ENCODE peak calls at places on chromosomes 12 and 14, in eight cellular contexts. One of them, this sample, is unnamed. For H3K4me1, the result is how much of the 10 kb centered on the place peaks cover.

GRCh38 chr12:5973461-5974115 is 28.5 kb upstream of the ANO2 start:
- DNase-seq in adrenal gland: no peak
- DNase-seq in aorta: no peak
- DNase-seq in H1: no peak
- DNase-seq in IMR-90: no peak
- DNase-seq in CD4-positive, CD25-positive, alpha-beta regulatory T cell: no peak
- DNase-seq in mammary epithelial cell: no peak
- DNase-seq in A549: no peak
- DNase-seq in this sample: no peak

GRCh38 chr14:80634106-80634758 is 307.3 kb downstream of the CEP128 start:
- DNase-seq in adrenal gland: no peak
- DNase-seq in aorta: no peak
- DNase-seq in H1: no peak
- DNase-seq in IMR-90: no peak
- DNase-seq in CD4-positive, CD25-positive, alpha-beta regulatory T cell: no peak
- DNase-seq in mammary epithelial cell: peak
- DNase-seq in A549: no peak
- DNase-seq in this sample: no peak

GRCh38 chr12:110372056-110372425 is 31.5 kb downstream of the ANAPC7 start:
- DNase-seq in adrenal gland: peak
- DNase-seq in aorta: no peak
- DNase-seq in H1: no peak
- DNase-seq in IMR-90: no peak
- DNase-seq in CD4-positive, CD25-positive, alpha-beta regulatory T cell: no peak
- DNase-seq in mammary epithelial cell: no peak
- DNase-seq in A549: no peak
- DNase-seq in this sample: no peak

GRCh38 chr12:113099364-113099763 is 36.2 kb downstream of the RASAL1 start:
- DNase-seq in adrenal gland: no peak
- DNase-seq in aorta: peak
- DNase-seq in H1: no peak
- DNase-seq in IMR-90: no peak
- DNase-seq in CD4-positive, CD25-positive, alpha-beta regulatory T cell: no peak
- DNase-seq in mammary epithelial cell: no peak
- DNase-seq in A549: no peak
- DNase-seq in this sample: no peak

GRCh38 chr14:56759094-56759493 is 51.2 kb downstream of the OTX2 start:
- DNase-seq in adrenal gland: no peak
- DNase-seq in aorta: no peak
- DNase-seq in H1: no peak
- DNase-seq in IMR-90: no peak
- DNase-seq in CD4-positive, CD25-positive, alpha-beta regulatory T cell: no peak
- DNase-seq in mammary epithelial cell: no peak
- DNase-seq in A549: no peak
- DNase-seq in this sample: no peak

GRCh38 chr12:131437706-131438210 is 273.1 kb upstream of the SFSWAP start:
- DNase-seq in adrenal gland: no peak
- DNase-seq in aorta: no peak
- DNase-seq in H1: no peak
- DNase-seq in IMR-90: no peak
- DNase-seq in CD4-positive, CD25-positive, alpha-beta regulatory T cell: no peak
- DNase-seq in mammary epithelial cell: no peak
- DNase-seq in A549: no peak
- DNase-seq in this sample: no peak

GRCh38 chr12:47017901-47018479 is 61.4 kb upstream of the PCED1B start:
- DNase-seq in adrenal gland: no peak
- DNase-seq in aorta: no peak
- DNase-seq in H1: no peak
- DNase-seq in IMR-90: peak
- DNase-seq in CD4-positive, CD25-positive, alpha-beta regulatory T cell: no peak
- DNase-seq in mammary epithelial cell: peak
- DNase-seq in A549: peak
- DNase-seq in this sample: no peak

GRCh38 chr12:25269701-25270100 is 19.0 kb upstream of the KRAS start:
- DNase-seq in adrenal gland: no peak
- DNase-seq in aorta: no peak
- DNase-seq in H1: no peak
- DNase-seq in IMR-90: no peak
- DNase-seq in CD4-positive, CD25-positive, alpha-beta regulatory T cell: no peak
- DNase-seq in mammary epithelial cell: no peak
- DNase-seq in A549: no peak
- DNase-seq in this sample: no peak

GRCh38 chr12:4817813-4818212 is 91.9 kb upstream of the KCNA1 start:
- DNase-seq in adrenal gland: no peak
- DNase-seq in aorta: no peak
- DNase-seq in H1: no peak
- DNase-seq in IMR-90: no peak
- DNase-seq in CD4-positive, CD25-positive, alpha-beta regulatory T cell: no peak
- DNase-seq in mammary epithelial cell: no peak
- DNase-seq in A549: no peak
- DNase-seq in this sample: no peak

GRCh38 chr12:806116-806805 is 53.9 kb downstream of the WNK1 start:
- DNase-seq in adrenal gland: no peak
- DNase-seq in aorta: no peak
- DNase-seq in H1: no peak
- DNase-seq in IMR-90: peak
- DNase-seq in CD4-positive, CD25-positive, alpha-beta regulatory T cell: no peak
- DNase-seq in mammary epithelial cell: no peak
- DNase-seq in A549: peak
- DNase-seq in this sample: no peak

GRCh38 chr12:107523760-107524558 is 161.6 kb upstream of the PWP1 start:
- DNase-seq in adrenal gland: no peak
- DNase-seq in aorta: no peak
- DNase-seq in H1: no peak
- DNase-seq in IMR-90: no peak
- DNase-seq in CD4-positive, CD25-positive, alpha-beta regulatory T cell: no peak
- DNase-seq in mammary epithelial cell: no peak
- DNase-seq in A549: no peak
- DNase-seq in this sample: no peak

GRCh38 chr12:121062391-121063045 is 23.5 kb upstream of the OASL start:
- DNase-seq in adrenal gland: no peak
- DNase-seq in aorta: no peak
- DNase-seq in H1: no peak
- DNase-seq in IMR-90: no peak
- DNase-seq in CD4-positive, CD25-positive, alpha-beta regulatory T cell: no peak
- DNase-seq in mammary epithelial cell: no peak
- DNase-seq in A549: no peak
- DNase-seq in this sample: no peak

GRCh38 chr14:53278602-53279506 is 125.7 kb upstream of the DDHD1 start:
- DNase-seq in adrenal gland: no peak
- DNase-seq in aorta: no peak
- DNase-seq in H1: no peak
- DNase-seq in IMR-90: peak
- DNase-seq in CD4-positive, CD25-positive, alpha-beta regulatory T cell: no peak
- DNase-seq in mammary epithelial cell: peak
- DNase-seq in A549: peak
- DNase-seq in this sample: no peak

GRCh38 chr12:124543052-124543590 is 24.3 kb downstream of the NCOR2 start:
- DNase-seq in adrenal gland: no peak
- DNase-seq in aorta: no peak
- DNase-seq in H1: no peak
- DNase-seq in IMR-90: no peak
- DNase-seq in CD4-positive, CD25-positive, alpha-beta regulatory T cell: no peak
- DNase-seq in mammary epithelial cell: no peak
- DNase-seq in A549: peak
- DNase-seq in this sample: no peak

GRCh38 chr12:119838781-119839180 is 38.3 kb downstream of the CIT start:
- DNase-seq in adrenal gland: no peak
- DNase-seq in aorta: no peak
- DNase-seq in H1: no peak
- DNase-seq in IMR-90: no peak
- DNase-seq in CD4-positive, CD25-positive, alpha-beta regulatory T cell: no peak
- DNase-seq in mammary epithelial cell: no peak
- DNase-seq in A549: no peak
- DNase-seq in this sample: no peak

GRCh38 chr12:126581655-126582054 is 1516.4 kb downstream of the AACS start:
- DNase-seq in adrenal gland: no peak
- DNase-seq in aorta: no peak
- DNase-seq in H1: no peak
- DNase-seq in IMR-90: no peak
- DNase-seq in CD4-positive, CD25-positive, alpha-beta regulatory T cell: no peak
- DNase-seq in mammary epithelial cell: no peak
- DNase-seq in A549: no peak
- DNase-seq in this sample: no peak

GRCh38 chr14:102226356-102227125 is 78.4 kb downstream of the MOK start:
- DNase-seq in adrenal gland: no peak
- DNase-seq in aorta: no peak
- DNase-seq in H1: no peak
- DNase-seq in IMR-90: no peak
- DNase-seq in CD4-positive, CD25-positive, alpha-beta regulatory T cell: no peak
- DNase-seq in mammary epithelial cell: no peak
- DNase-seq in A549: no peak
- DNase-seq in this sample: no peak

DNA sequence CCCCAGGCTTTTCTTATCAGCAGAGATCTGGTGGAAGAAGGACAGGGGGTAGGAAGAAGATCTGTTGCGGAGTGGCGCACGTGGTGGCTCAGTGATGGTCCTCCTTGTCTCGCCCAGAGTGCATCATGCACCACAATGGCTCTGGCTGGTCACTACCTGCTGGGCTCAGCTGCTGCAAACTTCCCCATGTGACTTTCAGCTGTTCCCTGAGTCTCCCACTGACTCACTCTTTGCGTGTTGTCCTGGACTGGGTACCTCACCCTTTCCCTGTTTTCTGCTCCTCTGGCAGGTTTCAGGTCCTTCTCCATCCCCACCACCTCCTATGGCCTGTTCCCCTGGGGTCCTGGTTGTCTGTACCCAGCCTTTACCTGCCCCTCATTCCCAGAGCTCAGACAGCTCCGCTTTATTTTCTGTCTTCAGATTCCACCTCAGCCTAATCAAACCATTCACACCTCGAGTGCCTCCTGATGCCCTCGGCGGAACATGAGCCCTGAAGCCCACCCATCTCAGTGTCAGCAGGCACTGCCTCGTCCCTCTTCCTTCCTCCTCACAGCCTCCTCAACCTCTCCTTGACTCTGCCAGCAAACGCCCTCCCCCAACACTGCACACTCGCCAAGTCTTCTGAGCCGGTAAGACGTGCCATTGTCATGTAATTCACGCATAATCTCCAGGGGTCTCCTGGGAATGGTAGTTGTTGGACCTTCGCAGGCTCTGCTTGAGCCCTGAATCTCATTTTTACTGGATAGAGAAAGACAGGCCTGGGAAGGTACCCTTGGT is 1.8 kb downstream of the C1R start:
- DNase-seq in adrenal gland: no peak
- DNase-seq in aorta: no peak
- DNase-seq in H1: no peak
- DNase-seq in IMR-90: peak
- DNase-seq in CD4-positive, CD25-positive, alpha-beta regulatory T cell: no peak
- DNase-seq in mammary epithelial cell: peak
- DNase-seq in A549: no peak
- DNase-seq in this sample: no peak
- H3K4me3 ChIP-seq in adrenal gland: no peak
- H3K4me3 ChIP-seq in aorta: no peak
- H3K4me3 ChIP-seq in H1: no peak
- H3K4me3 ChIP-seq in IMR-90: no peak
- H3K4me3 ChIP-seq in CD4-positive, CD25-positive, alpha-beta regulatory T cell: no peak
- H3K4me3 ChIP-seq in mammary epithelial cell: no peak
- H3K4me3 ChIP-seq in A549: no peak
- H3K4me3 ChIP-seq in this sample: no peak

DNA sequence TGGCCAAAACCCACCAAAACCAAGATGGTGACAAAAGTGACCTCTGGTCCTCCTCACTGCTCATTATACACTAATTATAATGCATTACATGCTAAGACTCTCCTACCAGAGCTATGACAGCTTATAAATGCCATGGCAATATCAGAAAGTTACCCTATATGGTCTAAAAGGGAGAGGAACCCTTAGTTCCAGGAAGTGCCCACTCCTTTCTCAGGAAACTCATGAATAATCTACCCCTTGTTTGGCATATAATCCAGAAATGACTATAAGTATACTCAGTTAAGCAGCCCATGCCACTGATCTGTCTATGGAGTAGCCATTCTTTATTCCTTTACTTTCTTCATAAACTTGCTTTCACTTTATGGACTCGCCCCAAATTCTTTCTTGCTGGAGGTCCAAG is 43.0 kb upstream of the FUT8 start:
- DNase-seq in adrenal gland: no peak
- DNase-seq in aorta: no peak
- DNase-seq in H1: no peak
- DNase-seq in IMR-90: no peak
- DNase-seq in CD4-positive, CD25-positive, alpha-beta regulatory T cell: no peak
- DNase-seq in mammary epithelial cell: no peak
- DNase-seq in A549: no peak
- DNase-seq in this sample: no peak
- H3K4me1 ChIP-seq in adrenal gland: under half
- H3K4me1 ChIP-seq in aorta: under half
- H3K4me1 ChIP-seq in H1: under half
- H3K4me1 ChIP-seq in IMR-90: under half
- H3K4me1 ChIP-seq in CD4-positive, CD25-positive, alpha-beta regulatory T cell: under half
- H3K4me1 ChIP-seq in mammary epithelial cell: under half
- H3K4me1 ChIP-seq in A549: under half
- H3K4me1 ChIP-seq in this sample: under half

GRCh38 chr12:62832528-62832927 is 102.4 kb downstream of the PPM1H start:
- DNase-seq in adrenal gland: no peak
- DNase-seq in aorta: no peak
- DNase-seq in H1: no peak
- DNase-seq in IMR-90: no peak
- DNase-seq in CD4-positive, CD25-positive, alpha-beta regulatory T cell: no peak
- DNase-seq in mammary epithelial cell: no peak
- DNase-seq in A549: no peak
- DNase-seq in this sample: no peak

GRCh38 chr12:62833634-62834033 is 101.3 kb downstream of the PPM1H start:
- DNase-seq in adrenal gland: no peak
- DNase-seq in aorta: no peak
- DNase-seq in H1: no peak
- DNase-seq in IMR-90: no peak
- DNase-seq in CD4-positive, CD25-positive, alpha-beta regulatory T cell: no peak
- DNase-seq in mammary epithelial cell: no peak
- DNase-seq in A549: no peak
- DNase-seq in this sample: no peak

GRCh38 chr12:62834406-62834805 is 100.5 kb downstream of the PPM1H start:
- DNase-seq in adrenal gland: no peak
- DNase-seq in aorta: no peak
- DNase-seq in H1: no peak
- DNase-seq in IMR-90: no peak
- DNase-seq in CD4-positive, CD25-positive, alpha-beta regulatory T cell: no peak
- DNase-seq in mammary epithelial cell: no peak
- DNase-seq in A549: no peak
- DNase-seq in this sample: no peak

GRCh38 chr12:62832027-62832426 is 102.9 kb downstream of the PPM1H start:
- DNase-seq in adrenal gland: no peak
- DNase-seq in aorta: no peak
- DNase-seq in H1: no peak
- DNase-seq in IMR-90: no peak
- DNase-seq in CD4-positive, CD25-positive, alpha-beta regulatory T cell: no peak
- DNase-seq in mammary epithelial cell: no peak
- DNase-seq in A549: no peak
- DNase-seq in this sample: no peak

GRCh38 chr12:62834971-62835547 is 99.9 kb downstream of the PPM1H start:
- DNase-seq in adrenal gland: peak
- DNase-seq in aorta: no peak
- DNase-seq in H1: no peak
- DNase-seq in IMR-90: peak
- DNase-seq in CD4-positive, CD25-positive, alpha-beta regulatory T cell: no peak
- DNase-seq in mammary epithelial cell: peak
- DNase-seq in A549: no peak
- DNase-seq in this sample: no peak
- H3K4me3 ChIP-seq in adrenal gland: no peak
- H3K4me3 ChIP-seq in aorta: no peak
- H3K4me3 ChIP-seq in H1: no peak
- H3K4me3 ChIP-seq in IMR-90: no peak
- H3K4me3 ChIP-seq in CD4-positive, CD25-positive, alpha-beta regulatory T cell: no peak
- H3K4me3 ChIP-seq in mammary epithelial cell: no peak
- H3K4me3 ChIP-seq in A549: no peak
- H3K4me3 ChIP-seq in this sample: no peak

GRCh38 chr12:65886996-65887395 is 62.7 kb downstream of the HMGA2 start:
- DNase-seq in adrenal gland: no peak
- DNase-seq in aorta: no peak
- DNase-seq in H1: no peak
- DNase-seq in IMR-90: peak
- DNase-seq in CD4-positive, CD25-positive, alpha-beta regulatory T cell: no peak
- DNase-seq in mammary epithelial cell: no peak
- DNase-seq in A549: no peak
- DNase-seq in this sample: no peak
- H3K4me1 ChIP-seq in adrenal gland: under half
- H3K4me1 ChIP-seq in aorta: under half
- H3K4me1 ChIP-seq in H1: under half
- H3K4me1 ChIP-seq in IMR-90: under half
- H3K4me1 ChIP-seq in CD4-positive, CD25-positive, alpha-beta regulatory T cell: under half
- H3K4me1 ChIP-seq in mammary epithelial cell: under half
- H3K4me1 ChIP-seq in A549: under half
- H3K4me1 ChIP-seq in this sample: under half